ENCODE peak calls at places on chromosomes 12 and 14, in ten cellular contexts. L is heart right ventricle, G is vagina, E is tibial artery, N is AG09309, K is fibroblast of pulmonary artery, O is mammary epithelial cell, D is psoas muscle, F is AG04450, I is bronchial epithelial cell. M is an unnamed sample.

GRCh38 chr14:21923820-21924219 is 250.2 kb upstream of the OR4E1 start:
- DNase-seq in N (no peak), I (no peak), O (no peak), F (no peak), K (no peak), D (no peak), E (no peak), G (no peak), L (no peak), M (no peak)

GRCh38 chr14:58107947-58108552 is 44.0 kb downstream of the ARMH4 start:
- DNase-seq in F (peak), E (no peak), I (peak), G (no peak), D (no peak), N (peak), L (peak), K (peak), O (peak), M (peak)

GRCh38 chr12:46450279-46450748 is 77.7 kb upstream of the SLC38A2 start:
- DNase-seq in E (peak), D (peak), G (no peak), O (peak), F (no peak), N (no peak), K (peak), I (no peak), L (peak), M (no peak)

GRCh38 chr12:94262228-94263010 is 114.0 kb downstream of the PLXNC1 start:
- DNase-seq in O (peak), G (peak), D (peak), I (peak), F (peak), E (peak), N (peak), K (peak), L (peak), M (peak)

GRCh38 chr12:54228471-54228870 is 39.7 kb upstream of the SMUG1 start:
- DNase-seq in N (no peak), G (no peak), E (no peak), L (no peak), O (no peak), K (no peak), F (no peak), D (no peak), I (no peak), M (no peak)

GRCh38 chr12:6306151-6306550 is 4.3 kb upstream of the PLEKHG6 start:
- DNase-seq in D (no peak), G (no peak), I (no peak), N (no peak), L (no peak), E (no peak), F (no peak), O (no peak), K (no peak), M (no peak)

GRCh38 chr12:4566474-4566873 is 4.5 kb downstream of the DYRK4 start:
- DNase-seq in L (no peak), K (no peak), F (no peak), D (no peak), I (no peak), E (no peak), N (no peak), G (no peak), O (no peak), M (no peak)

GRCh38 chr12:82120901-82121300 is 237.3 kb downstream of the CCDC59 start:
- DNase-seq in K (no peak), N (no peak), F (no peak), D (no peak), G (no peak), I (no peak), L (no peak), E (no peak), O (no peak), M (no peak)

DNA sequence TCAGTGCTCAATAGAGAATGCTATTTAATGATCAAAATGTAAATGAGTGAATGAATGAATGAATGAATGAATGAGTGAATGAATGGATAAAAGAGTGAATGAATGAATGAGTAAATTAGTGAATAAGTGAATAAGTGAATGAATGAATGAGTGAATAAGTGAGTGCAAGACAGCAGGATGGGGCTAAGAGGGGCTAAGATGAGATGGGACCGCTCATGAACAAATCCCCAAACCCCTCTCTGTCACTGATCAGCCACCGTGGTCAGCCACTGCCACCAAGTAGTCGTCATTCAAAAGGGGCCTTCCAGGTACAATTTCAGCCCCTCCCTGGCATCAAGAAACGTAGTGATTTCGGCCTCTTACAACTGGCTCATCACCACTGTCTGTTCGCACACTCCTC is 79.2 kb downstream of the BCL11B start:
- DNase-seq in F (no peak), K (no peak), E (no peak), I (no peak), D (no peak), L (no peak), O (no peak), N (no peak), G (no peak), M (no peak)
- H3K4me3 ChIP-seq in F (no peak), K (no peak), E (no peak), I (no peak), D (no peak), L (no peak), O (no peak), N (no peak), G (no peak), M (no peak)

GRCh38 chr12:2383276-2384028 is 330.7 kb downstream of the CACNA1C start:
- DNase-seq in D (no peak), O (no peak), G (no peak), I (no peak), N (no peak), L (no peak), K (no peak), E (peak), F (no peak), M (no peak)

GRCh38 chr12:2385529-2385928 is 332.7 kb downstream of the CACNA1C start:
- DNase-seq in F (no peak), N (no peak), E (no peak), G (no peak), I (no peak), L (no peak), K (no peak), D (no peak), O (no peak), M (no peak)

GRCh38 chr12:2384533-2385328 is 331.9 kb downstream of the CACNA1C start:
- DNase-seq in K (peak), G (no peak), D (no peak), E (no peak), F (peak), N (peak), L (peak), I (no peak), O (no peak), M (no peak)

GRCh38 chr12:2384029-2384386 is 331.2 kb downstream of the CACNA1C start:
- DNase-seq in D (no peak), O (no peak), E (peak), F (no peak), K (no peak), I (no peak), N (no peak), L (no peak), G (no peak), M (no peak)

GRCh38 chr12:2382391-2383155 is 329.8 kb downstream of the CACNA1C start:
- DNase-seq in O (no peak), E (no peak), F (no peak), G (no peak), I (no peak), K (no peak), N (no peak), D (no peak), L (no peak), M (no peak)
- TF ChIP-seq CTCF in O (no peak), E (no peak), F (peak), G (no peak), I (no peak), K (no peak), N (no peak), D (no peak), L (peak), M (no peak)

GRCh38 chr14:60094306-60094897 is 2.7 kb downstream of the PCNX4 start:
- DNase-seq in G (no peak), L (peak), E (no peak), I (peak), O (no peak), D (no peak), K (peak), F (no peak), N (no peak), M (peak)
- H3K4me3 ChIP-seq in G (peak), L (peak), E (no peak), I (no peak), O (peak), D (peak), K (peak), F (peak), N (no peak), M (peak)

GRCh38 chr12:51528852-51529545 is 62.0 kb upstream of the SCN8A start:
- DNase-seq in O (no peak), L (no peak), D (no peak), F (no peak), E (no peak), I (no peak), G (peak), N (no peak), K (no peak), M (no peak)
- TF ChIP-seq CTCF in O (no peak), L (no peak), D (no peak), F (no peak), E (no peak), I (no peak), G (no peak), N (no peak), K (no peak), M (no peak)

GRCh38 chr14:32509632-32510187 is 180.6 kb downstream of the AKAP6 start:
- DNase-seq in K (peak), I (peak), G (no peak), F (peak), O (peak), L (peak), D (peak), E (peak), N (peak), M (peak)
- H3K4me3 ChIP-seq in K (peak), I (no peak), G (no peak), F (peak), O (peak), L (peak), D (peak), E (peak), N (no peak), M (no peak)

DNA sequence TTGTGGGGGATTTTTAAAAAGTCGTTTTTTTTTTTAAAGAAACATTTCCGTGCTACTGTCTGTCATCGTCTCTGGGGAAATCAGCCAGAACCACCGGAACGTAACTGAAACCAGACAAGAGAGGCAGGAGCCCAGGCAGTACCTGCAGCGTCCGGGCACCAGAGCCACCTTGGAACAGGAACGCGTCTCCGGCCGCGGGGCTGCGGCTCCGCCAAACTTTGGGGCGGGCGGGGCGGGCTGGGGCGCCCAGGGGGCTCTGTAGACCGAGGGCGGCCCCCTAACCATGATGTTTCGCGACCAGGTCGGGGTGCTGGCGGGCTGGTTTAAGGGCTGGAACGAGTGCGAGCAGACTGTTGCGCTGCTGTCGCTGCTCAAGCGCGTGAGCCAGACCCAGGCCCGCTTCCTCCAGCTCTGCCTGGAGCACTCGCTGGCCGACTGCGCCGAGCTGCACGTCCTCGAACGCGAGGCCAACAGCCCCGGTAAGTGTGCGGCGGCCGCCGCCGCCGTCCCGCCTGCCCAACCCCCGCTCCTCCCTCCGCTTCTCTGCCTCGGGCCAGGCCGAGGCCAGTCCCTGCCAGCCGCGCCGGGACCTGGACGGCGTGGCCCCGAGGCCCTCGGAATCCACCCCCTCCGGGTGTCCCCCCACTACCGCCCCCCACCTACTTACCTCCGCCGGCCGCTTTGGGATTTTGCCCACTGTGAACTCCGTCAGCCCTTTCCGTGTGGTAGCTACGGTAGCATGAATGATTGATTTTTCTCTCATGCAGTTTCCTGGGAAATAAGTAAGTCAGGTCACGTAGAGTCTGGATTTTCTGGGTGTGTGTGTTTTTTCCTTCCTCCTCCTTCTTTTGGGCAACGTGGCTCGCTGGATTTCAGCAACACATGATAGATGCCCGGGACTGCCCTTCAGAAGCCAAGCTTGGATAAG is 970 bp downstream of the SAMD4A start:
- DNase-seq in O (peak), K (peak), F (no peak), E (peak), N (no peak), L (peak), D (peak), I (peak), G (no peak), M (no peak)
- TF ChIP-seq CTCF in O (no peak), K (no peak), F (no peak), E (no peak), N (no peak), L (no peak), D (no peak), I (no peak), G (no peak), M (no peak)